ENCODE peak calls at places on chromosomes 16 and 17, in four cellular contexts. One of them, this sample, is unnamed. For H3K4me1, the result is how much of the 10 kb centered on the place peaks cover.

GRCh38 chr17:4073983-4074830 is 68.6 kb downstream of the ZZEF1 start:
- DNase-seq in hepatocyte: no peak
- DNase-seq in MM.1S: peak
- DNase-seq in HCT116: no peak
- DNase-seq in this sample: no peak

GRCh38 chr17:52147431-52147830 is 11.1 kb downstream of the CA10 start:
- DNase-seq in HCT116: no peak
- DNase-seq in MM.1S: peak
- DNase-seq in hepatocyte: no peak
- DNase-seq in this sample: no peak

GRCh38 chr16:56481468-56482112 is 30.2 kb downstream of the OGFOD1 start:
- DNase-seq in MM.1S: no peak
- DNase-seq in HCT116: no peak
- DNase-seq in hepatocyte: no peak
- DNase-seq in this sample: no peak

GRCh38 chr17:77488531-77489238 is 347.9 kb downstream of the SEC14L1 start:
- DNase-seq in hepatocyte: no peak
- DNase-seq in MM.1S: no peak
- DNase-seq in HCT116: no peak
- DNase-seq in this sample: no peak

GRCh38 chr17:83199500-83200201 is 120.2 kb downstream of the METRNL start:
- DNase-seq in HCT116: no peak
- DNase-seq in MM.1S: peak
- DNase-seq in hepatocyte: no peak
- DNase-seq in this sample: no peak

GRCh38 chr17:15883617-15884111 is 61.3 kb upstream of the ADORA2B start:
- DNase-seq in hepatocyte: no peak
- DNase-seq in HCT116: peak
- DNase-seq in MM.1S: no peak
- DNase-seq in this sample: no peak

GRCh38 chr16:74709477-74709877 is 8.8 kb upstream of the MLKL start:
- DNase-seq in hepatocyte: peak
- DNase-seq in HCT116: peak
- DNase-seq in MM.1S: peak
- DNase-seq in this sample: peak

GRCh38 chr16:68792465-68793324 is 50.6 kb upstream of the TANGO6 start:
- DNase-seq in HCT116: no peak
- DNase-seq in MM.1S: no peak
- DNase-seq in hepatocyte: peak
- DNase-seq in this sample: no peak

GRCh38 chr17:57940217-57940616 is 15.0 kb downstream of the CUEDC1 start:
- DNase-seq in MM.1S: peak
- DNase-seq in HCT116: no peak
- DNase-seq in hepatocyte: no peak
- DNase-seq in this sample: no peak

GRCh38 chr17:49887744-49888360 is 40.0 kb upstream of the TAC4 start:
- DNase-seq in HCT116: no peak
- DNase-seq in MM.1S: no peak
- DNase-seq in hepatocyte: no peak
- DNase-seq in this sample: no peak

GRCh38 chr16:63617990-63618763 is 1503.7 kb downstream of the CDH11 start:
- DNase-seq in hepatocyte: no peak
- DNase-seq in HCT116: no peak
- DNase-seq in MM.1S: no peak
- DNase-seq in this sample: no peak

GRCh38 chr17:49556183-49556943 is 19.3 kb upstream of the NXPH3 start:
- DNase-seq in MM.1S: peak
- DNase-seq in hepatocyte: peak
- DNase-seq in HCT116: peak
- DNase-seq in this sample: peak

GRCh38 chr17:12438813-12439586 is 226.7 kb upstream of the MYOCD start:
- DNase-seq in HCT116: no peak
- DNase-seq in hepatocyte: no peak
- DNase-seq in MM.1S: no peak
- DNase-seq in this sample: no peak

GRCh38 chr16:3654249-3654991 is at the start of gene DNASE1:
- DNase-seq in hepatocyte: peak
- DNase-seq in HCT116: peak
- DNase-seq in MM.1S: peak
- DNase-seq in this sample: peak

GRCh38 chr17:28038802-28039600 is 3.5 kb upstream of the NLK start:
- DNase-seq in HCT116: no peak
- DNase-seq in hepatocyte: no peak
- DNase-seq in MM.1S: no peak
- DNase-seq in this sample: no peak

GRCh38 chr16:69563605-69564580 is 1.9 kb upstream of the NFAT5 start:
- DNase-seq in HCT116: no peak
- DNase-seq in hepatocyte: peak
- DNase-seq in MM.1S: peak
- DNase-seq in this sample: peak

GRCh38 chr16:70438325-70438982 is 446 bp downstream of the ST3GAL2 start:
- DNase-seq in hepatocyte: no peak
- DNase-seq in HCT116: no peak
- DNase-seq in MM.1S: no peak
- DNase-seq in this sample: no peak

GRCh38 chr17:65297384-65297783 is 160.2 kb downstream of the RGS9 start:
- DNase-seq in MM.1S: no peak
- DNase-seq in HCT116: no peak
- DNase-seq in hepatocyte: no peak
- DNase-seq in this sample: no peak

GRCh38 chr17:2084129-2084765 is 29.3 kb downstream of the HIC1 start:
- DNase-seq in MM.1S: no peak
- DNase-seq in HCT116: no peak
- DNase-seq in hepatocyte: peak
- DNase-seq in this sample: no peak

GRCh38 chr16:85252014-85252413 is 139.7 kb upstream of the CIBAR2 start:
- DNase-seq in MM.1S: no peak
- DNase-seq in HCT116: no peak
- DNase-seq in hepatocyte: no peak
- DNase-seq in this sample: no peak

GRCh38 chr17:11803226-11803625 is 194.0 kb downstream of the ZNF18 start:
- DNase-seq in HCT116: no peak
- DNase-seq in hepatocyte: no peak
- DNase-seq in MM.1S: no peak
- DNase-seq in this sample: peak

GRCh38 chr16:56234737-56235136 is 43.4 kb downstream of the GNAO1 start:
- DNase-seq in HCT116: no peak
- DNase-seq in hepatocyte: no peak
- DNase-seq in MM.1S: no peak
- DNase-seq in this sample: no peak

GRCh38 chr17:78127240-78127887 is 1.2 kb downstream of the TMC6 start:
- DNase-seq in hepatocyte: peak
- DNase-seq in HCT116: no peak
- DNase-seq in MM.1S: peak
- DNase-seq in this sample: peak

GRCh38 chr17:19398301-19399181 is 11.6 kb upstream of the MFAP4 start:
- DNase-seq in HCT116: no peak
- DNase-seq in hepatocyte: peak
- DNase-seq in MM.1S: no peak
- DNase-seq in this sample: no peak

GRCh38 chr16:65754799-65755691 is 611.4 kb upstream of the CDH5 start:
- DNase-seq in hepatocyte: peak
- DNase-seq in HCT116: no peak
- DNase-seq in MM.1S: no peak
- DNase-seq in this sample: no peak

GRCh38 chr16:21628772-21629171 is 23.6 kb downstream of the IGSF6 start:
- DNase-seq in MM.1S: no peak
- DNase-seq in hepatocyte: no peak
- DNase-seq in HCT116: no peak
- DNase-seq in this sample: no peak

GRCh38 chr16:21628196-21628726 is 24.1 kb downstream of the IGSF6 start:
- DNase-seq in hepatocyte: no peak
- DNase-seq in MM.1S: no peak
- DNase-seq in HCT116: no peak
- DNase-seq in this sample: no peak

GRCh38 chr16:21625026-21625425 is 25.6 kb downstream of the METTL9 start:
- DNase-seq in MM.1S: no peak
- DNase-seq in hepatocyte: no peak
- DNase-seq in HCT116: no peak
- DNase-seq in this sample: no peak

GRCh38 chr16:21622545-21622944 is 23.2 kb downstream of the METTL9 start:
- DNase-seq in hepatocyte: no peak
- DNase-seq in MM.1S: no peak
- DNase-seq in HCT116: no peak
- DNase-seq in this sample: no peak

DNA sequence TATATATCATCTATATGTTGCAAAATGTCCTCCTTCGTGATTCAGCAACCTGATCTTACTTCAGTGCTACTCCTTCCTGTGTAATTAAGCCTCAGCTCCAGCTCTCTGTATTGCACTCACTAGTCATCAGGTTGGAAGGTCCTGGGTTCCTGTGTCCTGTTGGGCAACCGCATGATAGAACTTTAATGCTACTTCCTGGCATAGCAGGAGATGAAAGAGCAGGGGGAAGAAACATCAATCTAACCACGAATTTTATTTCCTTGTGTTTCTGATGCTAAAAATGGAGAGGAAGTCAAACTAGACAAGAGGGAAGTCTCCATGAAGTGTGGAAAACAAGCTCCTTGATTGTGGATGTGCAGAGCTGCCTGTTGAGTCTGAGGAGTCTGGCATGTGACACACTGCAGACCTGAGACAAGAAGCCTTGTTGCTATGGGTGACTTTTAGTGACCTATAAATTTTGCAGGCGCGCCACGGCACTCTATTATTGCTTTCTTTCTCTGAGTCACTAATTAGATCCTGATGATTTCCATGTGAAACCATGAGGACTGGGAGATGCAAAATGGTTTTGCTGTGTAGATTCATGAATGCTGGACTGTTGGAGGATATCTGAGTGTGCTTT is 25.6 kb downstream of the IGSF6 start:
- DNase-seq in HCT116: peak
- DNase-seq in hepatocyte: peak
- DNase-seq in MM.1S: no peak
- DNase-seq in this sample: no peak
- TF ChIP-seq EZH2phosphoT487 in HCT116: no peak
- TF ChIP-seq EZH2phosphoT487 in hepatocyte: no peak
- TF ChIP-seq EZH2phosphoT487 in MM.1S: no peak
- TF ChIP-seq EZH2phosphoT487 in this sample: no peak

DNA sequence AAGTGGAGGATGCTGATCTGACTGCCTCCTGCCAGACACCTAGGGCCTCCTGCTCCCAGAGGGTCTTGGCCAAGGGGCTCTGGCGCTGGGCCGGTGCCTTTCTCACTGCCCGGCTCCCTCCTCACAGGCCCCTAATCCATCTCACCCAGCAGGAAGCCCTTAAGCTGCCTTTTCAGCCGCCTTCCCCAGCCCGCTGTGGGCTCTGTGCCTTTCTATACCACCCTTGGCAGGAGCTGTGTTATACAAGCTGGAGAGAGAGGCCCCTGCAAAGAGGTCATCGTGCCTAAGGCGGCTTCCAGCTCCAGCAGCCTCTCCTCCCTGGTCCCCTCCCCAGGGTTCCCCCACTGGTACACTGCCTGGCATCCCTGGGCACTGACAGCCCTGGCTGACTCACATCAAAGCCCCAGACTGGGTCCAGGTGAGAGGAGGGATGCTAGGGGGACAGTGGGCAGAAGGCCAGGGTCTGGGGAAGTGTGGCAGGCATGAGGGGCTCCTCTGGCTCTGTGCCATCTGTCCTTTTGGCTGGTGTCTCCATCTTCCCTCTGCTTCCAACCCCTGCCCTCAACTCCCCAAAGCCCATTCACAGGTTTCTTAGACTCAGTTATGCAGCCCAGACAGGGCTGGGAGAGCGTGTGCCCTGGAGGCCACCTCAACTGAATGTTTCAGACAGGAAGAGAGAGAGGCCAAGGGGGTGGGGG is 15.3 kb upstream of the FZD2 start:
- DNase-seq in MM.1S: no peak
- DNase-seq in HCT116: no peak
- DNase-seq in hepatocyte: no peak
- DNase-seq in this sample: peak
- H3K4me1 ChIP-seq in MM.1S: under half
- H3K4me1 ChIP-seq in HCT116: under half
- H3K4me1 ChIP-seq in hepatocyte: half or more
- H3K4me1 ChIP-seq in this sample: half or more

GRCh38 chr16:52469775-52470174 is 77.2 kb downstream of the TOX3 start:
- DNase-seq in hepatocyte: peak
- DNase-seq in HCT116: no peak
- DNase-seq in MM.1S: no peak
- DNase-seq in this sample: no peak
- TF ChIP-seq EZH2phosphoT487 in hepatocyte: no peak
- TF ChIP-seq EZH2phosphoT487 in HCT116: no peak
- TF ChIP-seq EZH2phosphoT487 in MM.1S: no peak
- TF ChIP-seq EZH2phosphoT487 in this sample: no peak

GRCh38 chr17:50950002-50950877 is 84.1 kb upstream of the TOB1 start:
- DNase-seq in MM.1S: peak
- DNase-seq in HCT116: peak
- DNase-seq in hepatocyte: peak
- DNase-seq in this sample: peak
- H3K4me1 ChIP-seq in MM.1S: under half
- H3K4me1 ChIP-seq in HCT116: half or more
- H3K4me1 ChIP-seq in hepatocyte: under half
- H3K4me1 ChIP-seq in this sample: under half

GRCh38 chr16:53952215-53953208 is 248.6 kb downstream of the FTO start:
- DNase-seq in hepatocyte: no peak
- DNase-seq in HCT116: no peak
- DNase-seq in MM.1S: peak
- DNase-seq in this sample: no peak
- TF ChIP-seq EZH2phosphoT487 in hepatocyte: no peak
- TF ChIP-seq EZH2phosphoT487 in HCT116: no peak
- TF ChIP-seq EZH2phosphoT487 in MM.1S: no peak
- TF ChIP-seq EZH2phosphoT487 in this sample: no peak

GRCh38 chr16:14678748-14679497 is 15.2 kb downstream of the PLA2G10 start:
- DNase-seq in hepatocyte: no peak
- DNase-seq in MM.1S: no peak
- DNase-seq in HCT116: no peak
- DNase-seq in this sample: no peak
- H3K4me1 ChIP-seq in hepatocyte: under half
- H3K4me1 ChIP-seq in MM.1S: under half
- H3K4me1 ChIP-seq in HCT116: under half
- H3K4me1 ChIP-seq in this sample: under half

GRCh38 chr16:11410382-11411058 is 65.3 kb downstream of the RMI2 start:
- DNase-seq in HCT116: no peak
- DNase-seq in MM.1S: no peak
- DNase-seq in hepatocyte: no peak
- DNase-seq in this sample: no peak
- TF ChIP-seq EZH2phosphoT487 in HCT116: no peak
- TF ChIP-seq EZH2phosphoT487 in MM.1S: no peak
- TF ChIP-seq EZH2phosphoT487 in hepatocyte: no peak
- TF ChIP-seq EZH2phosphoT487 in this sample: no peak

GRCh38 chr16:51767564-51767963 is 616.5 kb upstream of the SALL1 start:
- DNase-seq in hepatocyte: no peak
- DNase-seq in MM.1S: no peak
- DNase-seq in HCT116: no peak
- DNase-seq in this sample: no peak
- H3K4me1 ChIP-seq in hepatocyte: under half
- H3K4me1 ChIP-seq in MM.1S: under half
- H3K4me1 ChIP-seq in HCT116: under half
- H3K4me1 ChIP-seq in this sample: half or more

This sample was measured in neural progenitor cell.